ENCODE peak calls at places on chromosomes 2 and 18, in eight cellular contexts. K, S, T, P, Q, W, G and F are unnamed samples. For H3K4me1, the result is how much of the 10 kb centered on the place peaks cover.

GRCh38 chr2:165793161-165793778 is 777 bp downstream of the GALNT3 start:
- DNase-seq in K (peak), P (no peak), W (peak), T (peak), S (no peak), G (peak), Q (no peak), F (peak)

GRCh38 chr2:161063074-161063945 is 96.9 kb upstream of the TANK start:
- DNase-seq in P (peak), Q (peak), T (peak), G (peak), W (peak), K (peak), S (peak), F (peak)

GRCh38 chr2:111982822-111983221 is 72.2 kb upstream of the TMEM87B start:
- DNase-seq in P (no peak), W (no peak), S (no peak), Q (no peak), K (no peak), G (no peak), T (no peak), F (no peak)

GRCh38 chr2:67649331-67650071 is 252.4 kb downstream of the ETAA1 start:
- DNase-seq in G (no peak), S (peak), Q (peak), T (no peak), K (no peak), P (peak), W (no peak), F (peak)

GRCh38 chr2:161161074-161161577 is 898 bp downstream of the TANK start:
- DNase-seq in S (no peak), Q (no peak), P (no peak), T (no peak), G (no peak), K (no peak), W (peak), F (no peak)

GRCh38 chr2:226977775-226978190 is 141.9 kb downstream of the RHBDD1 start:
- DNase-seq in W (no peak), S (no peak), K (no peak), T (no peak), G (no peak), Q (no peak), P (no peak), F (no peak)

GRCh38 chr2:112938904-112939303 is 27.9 kb downstream of the IL37 start:
- DNase-seq in P (no peak), K (no peak), G (no peak), Q (no peak), S (no peak), T (no peak), W (no peak), F (no peak)

GRCh38 chr2:42791606-42792005 is 777 bp downstream of the HAAO start:
- DNase-seq in W (no peak), Q (no peak), G (no peak), T (no peak), S (no peak), K (no peak), P (no peak), F (peak)

GRCh38 chr2:64626146-64626809 is 27.4 kb downstream of the SERTAD2 start:
- DNase-seq in T (no peak), G (no peak), K (no peak), S (no peak), P (peak), W (no peak), Q (no peak), F (no peak)

GRCh38 chr2:222930862-222931261 is 70.0 kb downstream of the ACSL3 start:
- DNase-seq in G (no peak), W (no peak), K (no peak), T (no peak), P (no peak), S (no peak), Q (no peak), F (no peak)

GRCh38 chr2:43219383-43220228 is 6.8 kb downstream of the ZFP36L2 start:
- DNase-seq in W (peak), P (peak), S (peak), Q (peak), K (peak), G (no peak), T (peak), F (peak)

GRCh38 chr2:32678825-32679224 is 51.0 kb downstream of the TTC27 start:
- DNase-seq in P (no peak), W (no peak), S (no peak), Q (no peak), K (no peak), G (no peak), T (no peak), F (no peak)

GRCh38 chr2:235856151-235856819 is 311.9 kb downstream of the GBX2 start:
- DNase-seq in Q (no peak), P (no peak), S (no peak), K (no peak), W (no peak), T (no peak), G (no peak), F (no peak)

GRCh38 chr2:104702026-104702425 is 151.9 kb upstream of the POU3F3 start:
- DNase-seq in S (no peak), G (peak), P (no peak), W (peak), Q (no peak), T (no peak), K (no peak), F (no peak)

GRCh38 chr2:161913865-161914264 is 160.2 kb downstream of the DPP4 start:
- DNase-seq in P (no peak), Q (no peak), G (no peak), S (no peak), T (no peak), K (no peak), W (no peak), F (no peak)

GRCh38 chr2:154484338-154485099 is 214.0 kb upstream of the KCNJ3 start:
- DNase-seq in T (no peak), S (no peak), G (no peak), W (no peak), K (no peak), P (no peak), Q (no peak), F (no peak)

GRCh38 chr2:156430236-156430977 is 5.8 kb upstream of the GPD2 start:
- DNase-seq in G (no peak), S (no peak), K (no peak), Q (no peak), W (no peak), T (no peak), P (no peak), F (no peak)

GRCh38 chr18:3248062-3248669 is 565 bp downstream of the MYL12A start:
- DNase-seq in Q (peak), P (no peak), G (peak), W (peak), T (no peak), K (no peak), S (peak), F (no peak)

GRCh38 chr18:3245185-3245564 is 2.4 kb upstream of the MYL12A start:
- DNase-seq in P (no peak), K (no peak), W (no peak), G (no peak), Q (no peak), T (no peak), S (no peak), F (no peak)

GRCh38 chr18:3247243-3248061 is at the start of gene MYL12A:
- DNase-seq in Q (peak), S (peak), G (peak), W (peak), T (peak), P (peak), K (peak), F (peak)

GRCh38 chr18:3246636-3247242 is 862 bp upstream of the MYL12A start:
- DNase-seq in T (no peak), G (no peak), S (peak), P (no peak), Q (peak), K (peak), W (peak), F (peak)

GRCh38 chr18:3245853-3246635 is 1.6 kb upstream of the MYL12A start:
- DNase-seq in G (peak), W (peak), Q (peak), S (peak), T (peak), K (peak), P (peak), F (peak)
- H3K4me1 ChIP-seq in G (under half), W (under half), Q (under half), S (under half), T (under half), K (under half), P (under half), F (under half)

GRCh38 chr2:9477914-9478313 is 3.6 kb downstream of the IAH1 start:
- DNase-seq in T (no peak), Q (no peak), K (peak), P (no peak), G (no peak), S (no peak), W (no peak), F (no peak)
- H3K4me3 ChIP-seq in T (no peak), Q (no peak), K (no peak), P (no peak), G (no peak), S (no peak), W (no peak), F (no peak)

DNA sequence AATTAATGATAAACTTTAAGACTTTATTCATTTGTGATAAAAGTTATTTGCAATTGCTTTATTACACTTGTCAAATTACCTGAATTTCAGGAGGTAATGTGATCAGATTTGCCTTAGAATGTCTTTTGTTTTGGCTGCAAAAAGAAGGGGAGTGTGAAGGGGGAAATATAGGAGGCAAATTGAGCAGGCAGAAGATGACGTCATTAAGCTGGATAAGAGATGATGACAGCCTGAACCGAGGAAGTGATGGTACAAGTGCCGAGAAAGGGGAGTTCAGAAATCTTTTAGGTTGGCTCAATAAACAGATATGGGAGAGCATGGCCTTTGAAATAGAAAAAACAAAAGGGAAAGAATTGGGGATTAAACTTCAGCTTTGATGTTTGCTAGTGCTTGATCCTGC is 73.0 kb upstream of the TTN start:
- DNase-seq in W (no peak), P (no peak), G (no peak), Q (no peak), S (no peak), T (no peak), K (no peak), F (no peak)
- H3K4me1 ChIP-seq in W (under half), P (under half), G (under half), Q (under half), S (under half), T (under half), K (under half), F (under half)

GRCh38 chr18:10038268-10038667 is 124.5 kb downstream of the VAPA start:
- DNase-seq in W (no peak), P (no peak), T (no peak), G (no peak), K (no peak), Q (peak), S (no peak), F (no peak)
- H3K4me3 ChIP-seq in W (no peak), P (no peak), T (no peak), G (no peak), K (no peak), Q (no peak), S (no peak), F (no peak)

GRCh38 chr18:59907172-59907571 is 7.4 kb downstream of the PMAIP1 start:
- DNase-seq in W (no peak), S (no peak), P (no peak), T (no peak), K (no peak), G (no peak), Q (no peak), F (no peak)

GRCh38 chr18:59909289-59910036 is 9.7 kb downstream of the PMAIP1 start:
- DNase-seq in P (no peak), W (no peak), T (no peak), K (no peak), S (no peak), G (no peak), Q (no peak), F (no peak)

GRCh38 chr18:59908790-59909189 is 9.0 kb downstream of the PMAIP1 start:
- DNase-seq in S (no peak), W (no peak), P (no peak), K (no peak), Q (no peak), G (no peak), T (no peak), F (no peak)

GRCh38 chr18:59906203-59906602 is 6.4 kb downstream of the PMAIP1 start:
- DNase-seq in Q (no peak), K (no peak), P (no peak), S (no peak), G (no peak), T (no peak), W (no peak), F (no peak)

GRCh38 chr18:59907660-59908059 is 7.9 kb downstream of the PMAIP1 start:
- DNase-seq in K (no peak), W (no peak), T (no peak), P (no peak), Q (no peak), S (no peak), G (no peak), F (no peak)
- H3K4me1 ChIP-seq in K (under half), W (under half), T (under half), P (under half), Q (under half), S (under half), G (under half), F (under half)

DNA sequence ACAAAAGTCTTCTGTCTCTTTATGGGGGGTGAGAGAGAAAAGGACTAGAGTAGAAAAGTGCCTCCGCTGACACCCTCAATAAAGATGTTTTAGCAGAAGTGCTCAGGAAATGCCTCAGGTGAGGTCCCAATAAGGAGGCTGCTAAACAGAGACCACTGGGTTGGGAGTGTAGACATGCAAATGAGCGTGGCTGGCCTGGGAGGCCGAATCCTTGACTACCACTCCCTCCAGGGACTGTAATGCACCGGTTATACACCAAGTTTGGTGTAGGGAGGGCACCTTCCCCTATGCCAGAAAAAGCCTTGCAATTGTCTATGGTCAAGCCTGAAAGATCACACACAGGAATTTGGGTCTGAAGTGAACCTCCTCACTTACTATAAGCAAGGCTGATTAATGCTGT is 1.8 kb downstream of the TMX3 start:
- DNase-seq in G (no peak), S (no peak), K (no peak), W (no peak), T (no peak), P (no peak), Q (no peak), F (no peak)
- H3K4me3 ChIP-seq in G (peak), S (peak), K (no peak), W (peak), T (no peak), P (no peak), Q (no peak), F (no peak)